ENCODE peak calls at places on chromosome 1, in ten cellular contexts. Y is COLO829, E is T1000, H is astrocyte of the hippocampus, V is left colon, W is astrocyte of the cerebellum, F is T-helper 17 cell, M is NCI-H345, Q is body of pancreas, J is WERI-Rb-1. G is an unnamed sample.

GRCh38 chr1:193346085-193346484 is 159.7 kb upstream of the B3GALT2 start:
- DNase-seq in Y (no peak), E (no peak), H (no peak), V (no peak), W (no peak), F (no peak), M (no peak), Q (no peak), J (no peak), G (no peak)

GRCh38 chr1:60065199-60065598 is 8.4 kb downstream of the C1orf87 start:
- DNase-seq in Y (no peak), E (no peak), H (no peak), V (no peak), W (no peak), F (no peak), M (no peak), Q (no peak), J (no peak), G (no peak)

GRCh38 chr1:3477241-3478109 is 23.0 kb downstream of the ARHGEF16 start:
- DNase-seq in Y (no peak), E (no peak), H (no peak), V (no peak), W (no peak), F (no peak), M (no peak), Q (no peak), J (no peak), G (no peak)

GRCh38 chr1:234709473-234710279 is 99.7 kb upstream of the IRF2BP2 start:
- DNase-seq in Y (no peak), E (no peak), H (no peak), V (peak; percentile 53), W (no peak), F (no peak), M (peak; percentile 18), Q (no peak), J (peak; percentile 99), G (no peak)

GRCh38 chr1:110407260-110408210 is at the start of gene LAMTOR5:
- DNase-seq in Y (peak; percentile 67), E (peak; percentile 85), H (peak; percentile 96), V (peak; percentile 93), W (peak; percentile 78), F (peak; percentile 84), M (peak; percentile 89), Q (peak; percentile 92), J (peak; percentile 97), G (peak; percentile 85)

GRCh38 chr1:202288177-202288576 is 53.6 kb downstream of the UBE2T start:
- DNase-seq in Y (no peak), E (no peak), H (no peak), V (no peak), W (no peak), F (no peak), M (peak; percentile 5), Q (no peak), J (no peak), G (no peak)

GRCh38 chr1:51189421-51190073 is 46.5 kb upstream of the RNF11 start:
- DNase-seq in Y (peak; percentile 63), E (no peak), H (peak; percentile 83), V (peak; percentile 28), W (peak; percentile 63), F (no peak), M (peak; percentile 67), Q (peak; percentile 33), J (peak; percentile 31), G (peak; percentile 60)

GRCh38 chr1:15836772-15837669 is 10.5 kb upstream of the SPEN start:
- DNase-seq in Y (no peak), E (no peak), H (no peak), V (peak; percentile 70), W (no peak), F (peak; percentile 46), M (no peak), Q (no peak), J (no peak), G (no peak)

G was measured in NCI-H2107.